ENCODE peak calls at places on chromosomes 13 and 19, in eight cellular contexts. P, X, D, M, O, B, S and K are unnamed samples.

GRCh38 chr19:18392417-18392816 is 5.0 kb downstream of the LRRC25 start:
- DNase-seq in P (no peak), X (no peak), D (no peak), M (no peak), O (no peak), B (no peak), S (no peak), K (no peak)

GRCh38 chr13:19592657-19593175 is 31.4 kb upstream of the TPTE2 start:
- DNase-seq in P (no peak), X (no peak), D (no peak), M (no peak), O (no peak), B (no peak), S (no peak), K (no peak)

GRCh38 chr19:30386551-30387143 is 14.5 kb downstream of the ZNF536 start:
- DNase-seq in P (no peak), X (no peak), D (no peak), M (no peak), O (no peak), B (no peak), S (no peak), K (no peak)

GRCh38 chr13:100035936-100036335 is 53.0 kb upstream of the PCCA start:
- DNase-seq in P (no peak), X (no peak), D (no peak), M (no peak), O (no peak), B (no peak), S (no peak), K (no peak)

GRCh38 chr13:111411186-111411858 is 90.9 kb downstream of the TEX29 start:
- DNase-seq in P (no peak), X (no peak), D (no peak), M (no peak), O (no peak), B (no peak), S (no peak), K (no peak)

GRCh38 chr19:55103190-55103589 is 14.2 kb downstream of the PPP1R12C start:
- DNase-seq in P (no peak), X (no peak), D (no peak), M (no peak), O (no peak), B (no peak), S (no peak), K (peak)

GRCh38 chr13:44921931-44922758 is 67.1 kb downstream of the NUFIP1 start:
- DNase-seq in P (no peak), X (peak), D (no peak), M (peak), O (no peak), B (no peak), S (peak), K (peak)

GRCh38 chr19:13804830-13805683 is 9.8 kb downstream of the ZSWIM4 start:
- DNase-seq in P (no peak), X (no peak), D (no peak), M (peak), O (no peak), B (no peak), S (no peak), K (no peak)

GRCh38 chr13:110472904-110473563 is 88.5 kb downstream of the RAB20 start:
- DNase-seq in P (no peak), X (no peak), D (no peak), M (peak), O (no peak), B (no peak), S (no peak), K (no peak)

GRCh38 chr13:97853550-97853949 is 99.9 kb upstream of the IPO5 start:
- DNase-seq in P (no peak), X (no peak), D (no peak), M (no peak), O (no peak), B (no peak), S (no peak), K (no peak)

GRCh38 chr13:83879431-83880171 is 2.7 kb downstream of the SLITRK1 start:
- DNase-seq in P (no peak), X (no peak), D (no peak), M (no peak), O (no peak), B (no peak), S (no peak), K (no peak)

GRCh38 chr13:44140146-44140545 is 233.5 kb upstream of the SERP2 start:
- DNase-seq in P (no peak), X (peak), D (no peak), M (peak), O (no peak), B (no peak), S (peak), K (no peak)

GRCh38 chr13:99496322-99497142 is 4.7 kb upstream of the TM9SF2 start:
- DNase-seq in P (peak), X (no peak), D (peak), M (no peak), O (peak), B (peak), S (no peak), K (no peak)

GRCh38 chr19:56116606-56117005 is 4.5 kb downstream of the ZNF787 start:
- DNase-seq in P (no peak), X (no peak), D (no peak), M (no peak), O (no peak), B (no peak), S (no peak), K (no peak)

GRCh38 chr19:10338940-10339339 is 484 bp downstream of the ICAM3 start:
- DNase-seq in P (no peak), X (no peak), D (no peak), M (no peak), O (no peak), B (no peak), S (no peak), K (no peak)

GRCh38 chr13:61954092-61954491 is 538.4 kb upstream of the PCDH20 start:
- DNase-seq in P (no peak), X (no peak), D (no peak), M (peak), O (no peak), B (no peak), S (no peak), K (no peak)

GRCh38 chr19:35347171-35347929 is at the start of gene FFAR1:
- DNase-seq in P (peak), X (no peak), D (peak), M (no peak), O (no peak), B (peak), S (no peak), K (peak)

GRCh38 chr19:41298327-41298964 is 11.5 kb upstream of the CCDC97 start:
- DNase-seq in P (peak), X (no peak), D (no peak), M (peak), O (no peak), B (peak), S (peak), K (peak)

GRCh38 chr13:44912617-44913016 is 76.7 kb downstream of the NUFIP1 start:
- DNase-seq in P (no peak), X (no peak), D (no peak), M (no peak), O (no peak), B (no peak), S (no peak), K (no peak)

GRCh38 chr13:99043700-99044300 is 65.9 kb upstream of the DOCK9 start:
- DNase-seq in P (no peak), X (no peak), D (no peak), M (no peak), O (no peak), B (no peak), S (no peak), K (no peak)

GRCh38 chr13:80239571-80240255 is 101.2 kb downstream of the SPRY2 start:
- DNase-seq in P (no peak), X (no peak), D (no peak), M (no peak), O (no peak), B (no peak), S (no peak), K (no peak)

GRCh38 chr19:51904331-51905165 is at the start of gene ZNF649:
- DNase-seq in P (peak), X (peak), D (peak), M (no peak), O (peak), B (peak), S (peak), K (peak)

GRCh38 chr19:39057615-39058014 is 25.3 kb upstream of the FBXO27 start:
- DNase-seq in P (no peak), X (no peak), D (no peak), M (no peak), O (no peak), B (no peak), S (no peak), K (no peak)

GRCh38 chr19:54136086-54136863 is 1.3 kb upstream of the CNOT3 start:
- DNase-seq in P (peak), X (no peak), D (no peak), M (no peak), O (no peak), B (no peak), S (no peak), K (no peak)

GRCh38 chr13:25864116-25864515 is 187.7 kb downstream of the SHISA2 start:
- DNase-seq in P (no peak), X (no peak), D (no peak), M (no peak), O (no peak), B (no peak), S (no peak), K (no peak)